ENCODE peak calls at places on chromosome 9, in seven cellular contexts. E is HCT116, U is SK-N-SH, C is H1, P is K562, B is HepG2, T is GM12878. R is an unnamed sample.

GRCh38 chr9:129889936-129890717 is 54.9 kb downstream of the USP20 start:
- DNase-seq in U (no peak), P (no peak), B (no peak), E (no peak), C (peak; percentile 53), T (peak; percentile 31), R (no peak)

GRCh38 chr9:22079873-22080341 is 70.8 kb upstream of the CDKN2B start:
- DNase-seq in T (peak; percentile 40), C (no peak), E (no peak), B (no peak), P (no peak), U (no peak), R (no peak)

GRCh38 chr9:77751341-77752091 is 103.4 kb upstream of the GNA14 start:
- DNase-seq in P (peak; percentile 8), B (peak; percentile 35), U (peak; percentile 72), T (no peak), C (no peak), E (peak; percentile 12), R (peak; percentile 55)

GRCh38 chr9:72140582-72140981 is 8.7 kb upstream of the GDA start:
- DNase-seq in E (no peak), T (no peak), B (no peak), C (no peak), P (no peak), U (no peak), R (no peak)

GRCh38 chr9:26656003-26656940 is 236.3 kb downstream of the CAAP1 start:
- DNase-seq in E (peak; percentile 10), C (peak; percentile 9), B (peak; percentile 2), U (peak; percentile 61), P (peak; percentile 15), T (no peak), R (peak; percentile 35)

GRCh38 chr9:73050062-73050814 is 97.4 kb upstream of the ALDH1A1 start:
- DNase-seq in T (no peak), C (no peak), E (no peak), B (no peak), P (no peak), U (no peak), R (no peak)

GRCh38 chr9:26243722-26244121 is 565.5 kb upstream of the TUSC1 start:
- DNase-seq in B (no peak), P (no peak), C (no peak), E (no peak), U (no peak), T (no peak), R (no peak)

GRCh38 chr9:129307227-129307970 is 129.3 kb upstream of the IER5L start:
- DNase-seq in T (no peak), E (no peak), C (no peak), B (peak; percentile 30), P (no peak), U (no peak), R (no peak)

GRCh38 chr9:127021664-127022337 is 100.6 kb downstream of the ANGPTL2 start:
- DNase-seq in U (peak; percentile 79), E (no peak), T (no peak), B (no peak), C (no peak), P (peak; percentile 18), R (no peak)

GRCh38 chr9:123121457-123121856 is 88.0 kb downstream of the GPR21 start:
- DNase-seq in P (no peak), T (no peak), E (no peak), U (no peak), B (peak; percentile 45), C (no peak), R (no peak)

GRCh38 chr9:125141251-125141650 is 2.1 kb downstream of the SCAI start:
- DNase-seq in P (no peak), T (no peak), C (no peak), E (no peak), U (no peak), B (no peak), R (no peak)

GRCh38 chr9:134224827-134225154 is 60.4 kb upstream of the RNU6ATAC start:
- DNase-seq in U (no peak), E (no peak), T (no peak), P (no peak), C (no peak), B (no peak), R (no peak)

GRCh38 chr9:83327323-83327722 is 210.9 kb downstream of the FRMD3 start:
- DNase-seq in U (peak; percentile 55), P (no peak), B (peak; percentile 56), T (no peak), E (no peak), C (no peak), R (peak; percentile 16)

GRCh38 chr9:70403166-70403565 is 11.3 kb downstream of the KLF9 start:
- DNase-seq in T (no peak), E (no peak), P (no peak), B (no peak), C (no peak), U (no peak), R (no peak)

GRCh38 chr9:687994-688393 is 153.5 kb upstream of the DMRT1 start:
- DNase-seq in P (no peak), B (no peak), E (no peak), U (no peak), C (no peak), T (no peak), R (no peak)

GRCh38 chr9:111833941-111834340 is 39.2 kb upstream of the SHOC1 start:
- DNase-seq in U (no peak), T (no peak), P (no peak), B (no peak), E (no peak), C (no peak), R (no peak)

GRCh38 chr9:131442351-131442750 is 48.5 kb downstream of the PRRC2B start:
- DNase-seq in T (no peak), U (no peak), C (no peak), E (no peak), B (no peak), P (no peak), R (no peak)

GRCh38 chr9:95486318-95486717 is 30.5 kb downstream of the PTCH1 start:
- DNase-seq in P (no peak), E (no peak), U (no peak), B (no peak), T (no peak), C (no peak), R (peak; percentile 75)

GRCh38 chr9:34512131-34513078 is 10.4 kb downstream of the ENHO start:
- DNase-seq in C (no peak), T (no peak), U (no peak), E (no peak), B (peak; percentile 66), P (no peak), R (peak; percentile 40)

GRCh38 chr9:132630116-132630515 is 39.7 kb downstream of the DDX31 start:
- DNase-seq in P (no peak), T (no peak), U (no peak), C (no peak), B (no peak), E (no peak), R (no peak)

GRCh38 chr9:27118916-27119315 is 9.9 kb downstream of the TEK start:
- DNase-seq in C (no peak), T (no peak), U (no peak), E (no peak), B (no peak), P (no peak), R (no peak)

GRCh38 chr9:117744390-117744789 is 40.2 kb downstream of the TLR4 start:
- DNase-seq in E (no peak), P (no peak), B (no peak), U (no peak), T (peak; percentile 8), C (no peak), R (no peak)

GRCh38 chr9:4298255-4299005 is 1.4 kb downstream of the GLIS3 start:
- DNase-seq in B (no peak), P (no peak), T (no peak), E (no peak), U (peak; percentile 44), C (no peak), R (peak; percentile 30)

GRCh38 chr9:88344013-88344412 is 44.2 kb upstream of the SPIN1 start:
- DNase-seq in T (no peak), E (no peak), P (no peak), C (no peak), B (no peak), U (no peak), R (no peak)
- TF ChIP-seq JUND in T (no peak), E (no peak), P (no peak), C (no peak), B (no peak), U (no peak), R (no peak)

DNA sequence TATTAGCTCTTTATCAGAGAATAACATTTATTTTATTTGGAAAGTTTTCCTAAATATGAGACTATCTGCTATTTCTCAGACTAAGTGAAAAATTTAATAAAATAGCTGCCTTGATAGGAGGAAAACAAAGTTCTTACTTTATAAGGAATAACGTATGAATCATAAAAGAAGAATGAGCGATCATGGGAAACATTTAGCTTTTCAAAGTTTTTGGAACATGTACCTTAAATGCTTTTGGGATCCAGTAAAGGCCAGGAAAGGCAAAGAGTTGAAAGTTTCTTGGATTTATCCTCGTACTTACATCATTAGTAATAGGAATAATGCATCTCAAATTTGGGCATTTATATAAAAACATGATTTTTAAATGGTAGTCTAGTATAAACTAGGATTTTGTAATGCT is 19.4 kb downstream of the OGN start:
- DNase-seq in B (no peak), C (no peak), U (no peak), P (no peak), E (no peak), T (no peak), R (no peak)
- TF ChIP-seq JUND in B (no peak), C (no peak), U (no peak), P (no peak), E (no peak), T (no peak), R (no peak)

GRCh38 chr9:87655731-87656130 is 70.2 kb upstream of the CTSL start:
- DNase-seq in T (no peak), U (no peak), E (no peak), B (no peak), P (no peak), C (no peak), R (no peak)

GRCh38 chr9:87657893-87658292 is 68.0 kb upstream of the CTSL start:
- DNase-seq in T (no peak), C (no peak), P (no peak), B (no peak), E (no peak), U (no peak), R (no peak)

GRCh38 chr9:87657190-87657589 is 68.7 kb upstream of the CTSL start:
- DNase-seq in U (no peak), C (no peak), P (no peak), T (no peak), E (no peak), B (no peak), R (no peak)

GRCh38 chr9:87659534-87660419 is 66.1 kb upstream of the CTSL start:
- DNase-seq in E (no peak), C (no peak), P (no peak), U (no peak), B (no peak), T (no peak), R (no peak)

DNA sequence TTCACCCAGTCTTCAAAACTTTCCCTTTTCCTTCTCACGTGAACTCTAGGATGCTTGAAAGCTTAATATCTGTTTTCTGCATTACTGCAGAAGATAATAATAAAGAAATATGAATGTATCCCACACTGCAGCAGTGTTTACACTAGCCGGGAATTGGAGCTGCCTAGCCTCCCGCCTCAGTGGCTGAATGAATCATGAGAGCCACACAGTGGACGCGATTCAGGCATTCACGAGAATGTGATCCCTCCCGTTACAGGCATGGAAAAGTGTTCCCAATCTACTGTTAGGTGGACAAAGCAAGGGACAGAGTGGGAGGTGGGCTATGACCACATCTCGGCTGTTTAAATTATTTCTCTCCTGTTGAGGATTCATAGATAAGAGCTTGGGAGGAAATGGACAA is 69.4 kb upstream of the CTSL start:
- DNase-seq in C (no peak), P (no peak), B (no peak), E (no peak), U (no peak), T (no peak), R (no peak)
- TF ChIP-seq JUND in C (no peak), P (no peak), B (no peak), E (no peak), U (no peak), T (no peak), R (no peak)

GRCh38 chr9:109181284-109181683 is 14.2 kb upstream of the FRRS1L start:
- DNase-seq in B (no peak), P (no peak), E (no peak), U (no peak), T (peak; percentile 51), C (no peak), R (no peak)
- TF ChIP-seq JUND in B (no peak), P (no peak), E (no peak), U (no peak), T (no peak), C (no peak), R (no peak)